ENCODE peak calls at places on chromosomes 11 and 22, in eight cellular contexts. Z is NCI-H187; G is NCI-H774; M is GDM1; L is stimulated activated CD8-positive, alpha-beta memory T cell treated with anti-CD3 and anti-CD28 coated beads, Interleukin-7, amount 100 ng/mL, for 1 hour; P is RWPE2; D is IMR-90; J is stimulated activated effector memory CD8-positive, alpha-beta T cell treated with anti-CD3 and anti-CD28 coated beads, Interleukin-12 subunit alpha, Interleukin-12 subunit beta, amount 100 ng/mL, for 72 hours. H is an unnamed sample.

GRCh38 chr22:42322562-42322926 is 52.1 kb upstream of the TCF20 start:
- DNase-seq in L (no peak), Z (no peak), J (no peak), G (no peak), P (no peak), D (no peak), M (no peak), H (no peak)

GRCh38 chr11:115166826-115167225 is 337.4 kb downstream of the CADM1 start:
- DNase-seq in Z (no peak), L (no peak), G (no peak), D (no peak), J (no peak), M (no peak), P (no peak), H (no peak)

GRCh38 chr22:42855211-42855610 is 1.9 kb downstream of the ARFGAP3 start:
- DNase-seq in Z (no peak), D (no peak), G (no peak), M (no peak), L (no peak), P (no peak), J (no peak), H (no peak)

GRCh38 chr11:76334826-76335389 is 46.0 kb downstream of the THAP12 start:
- DNase-seq in G (no peak), L (no peak), M (no peak), J (no peak), P (no peak), D (no peak), Z (no peak), H (no peak)

GRCh38 chr11:57427692-57428082 is 766 bp upstream of the SLC43A3 start:
- DNase-seq in G (no peak), D (peak; percentile 57), M (no peak), L (no peak), Z (no peak), J (no peak), P (no peak), H (peak; percentile 85)

GRCh38 chr11:109783017-109783416 is 310.2 kb upstream of the ZC3H12C start:
- DNase-seq in J (no peak), M (no peak), D (no peak), Z (no peak), L (no peak), G (no peak), P (no peak), H (no peak)

GRCh38 chr11:30860970-30861369 is 274.8 kb upstream of the MPPED2 start:
- DNase-seq in Z (no peak), P (no peak), L (no peak), M (no peak), G (no peak), D (no peak), J (no peak), H (no peak)

GRCh38 chr22:50699001-50699753 is 26.6 kb downstream of the SHANK3 start:
- DNase-seq in D (no peak), P (peak; percentile 40), L (no peak), J (no peak), M (no peak), G (no peak), Z (no peak), H (peak; percentile 5)

GRCh38 chr22:50713571-50714056 is 24.4 kb upstream of the ACR start:
- DNase-seq in P (peak; percentile 22), D (no peak), L (no peak), J (no peak), M (no peak), G (no peak), Z (no peak), H (no peak)

GRCh38 chr11:86931965-86932332 is 23.2 kb downstream of the FZD4 start:
- DNase-seq in M (no peak), D (peak; percentile 62), G (no peak), J (no peak), Z (no peak), P (no peak), L (no peak), H (peak; percentile 64)

GRCh38 chr22:18031670-18032454 is 7.5 kb upstream of the MICAL3 start:
- DNase-seq in G (no peak), D (peak; percentile 97), Z (no peak), M (no peak), L (no peak), J (no peak), P (peak; percentile 94), H (no peak)

GRCh38 chr11:112793416-112793815 is 167.8 kb upstream of the NCAM1 start:
- DNase-seq in P (no peak), J (no peak), D (no peak), L (no peak), Z (no peak), M (no peak), G (no peak), H (no peak)

H was measured in ovary.